ENCODE peak calls at places on chromosomes 13 and 19, in five cellular contexts. Z, R, D, K and T are unnamed samples.

GRCh38 chr13:27203854-27204253 is 32.2 kb upstream of the USP12 start:
- DNase-seq in D (no peak), Z (no peak), K (no peak), R (no peak), T (no peak)

GRCh38 chr13:80035096-80035495 is 305.8 kb downstream of the SPRY2 start:
- DNase-seq in R (no peak), Z (no peak), K (no peak), D (no peak), T (no peak)

GRCh38 chr19:8512991-8513686 is 828 bp downstream of the ZNF414 start:
- DNase-seq in R (no peak), D (no peak), K (no peak), Z (no peak), T (no peak)

GRCh38 chr13:113924184-113924583 is 49.7 kb downstream of the C13orf46 start:
- DNase-seq in R (no peak), Z (no peak), D (no peak), K (no peak), T (no peak)

GRCh38 chr19:5456836-5457200 is 1.6 kb downstream of the ZNRF4 start:
- DNase-seq in R (no peak), K (no peak), Z (no peak), D (no peak), T (no peak)

GRCh38 chr19:38665950-38666661 is 18.7 kb downstream of the ACTN4 start:
- DNase-seq in D (peak; percentile 40), R (no peak), K (peak; percentile 80), Z (no peak), T (no peak)

GRCh38 chr13:112721198-112722104 is 31.6 kb downstream of the ATP11A start:
- DNase-seq in R (no peak), D (no peak), K (no peak), Z (no peak), T (no peak)

GRCh38 chr19:46383846-46384245 is 29.5 kb downstream of the CCDC8 start:
- DNase-seq in D (no peak), Z (no peak), K (no peak), R (no peak), T (no peak)

GRCh38 chr13:73816702-73817101 is 317.5 kb downstream of the KLF12 start:
- DNase-seq in Z (no peak), D (no peak), K (no peak), R (no peak), T (no peak)

GRCh38 chr13:113672002-113672651 is 5.1 kb downstream of the GRK1 start:
- DNase-seq in Z (no peak), K (peak; percentile 41), D (no peak), R (no peak), T (no peak)

GRCh38 chr13:23776698-23777570 is 112.3 kb downstream of the MIPEP start:
- DNase-seq in K (no peak), R (no peak), D (no peak), Z (no peak), T (no peak)

GRCh38 chr13:50543767-50544166 is 299.7 kb downstream of the DLEU7 start:
- DNase-seq in D (peak; percentile 6), Z (peak; percentile 68), K (peak; percentile 43), R (no peak), T (no peak)

GRCh38 chr19:34171539-34171876 is 796 bp upstream of the LSM14A start:
- DNase-seq in Z (peak; percentile 67), K (no peak), D (no peak), R (no peak), T (no peak)

GRCh38 chr19:1081301-1082164 is 13.6 kb downstream of the POLR2E start:
- DNase-seq in D (no peak), Z (no peak), K (no peak), R (no peak), T (no peak)

GRCh38 chr19:3852614-3853254 is 16.1 kb downstream of the ZFR2 start:
- DNase-seq in Z (peak; percentile 19), D (peak; percentile 35), K (no peak), R (peak; percentile 39), T (no peak)

GRCh38 chr19:34269968-34270621 is 15.7 kb downstream of the GARRE1 start:
- DNase-seq in R (peak; percentile 33), Z (peak; percentile 51), K (peak; percentile 80), D (peak; percentile 95), T (no peak)

GRCh38 chr19:51055866-51056265 is 9.0 kb downstream of the KLK13 start:
- DNase-seq in R (no peak), D (no peak), K (no peak), Z (no peak), T (no peak)

GRCh38 chr13:31781064-31781463 is 41.7 kb downstream of the RXFP2 start:
- DNase-seq in K (no peak), R (no peak), D (no peak), Z (no peak), T (no peak)

GRCh38 chr19:7326105-7326877 is 22.4 kb upstream of the ARHGEF18 start:
- DNase-seq in D (peak; percentile 43), K (no peak), R (peak; percentile 22), Z (no peak), T (no peak)

GRCh38 chr19:11092181-11092538 is 2.9 kb downstream of the LDLR start:
- DNase-seq in R (peak; percentile 27), K (no peak), D (peak; percentile 56), Z (peak; percentile 41), T (no peak)

GRCh38 chr13:74761794-74762193 is 627.6 kb upstream of the KLF12 start:
- DNase-seq in D (no peak), K (no peak), R (no peak), Z (no peak), T (no peak)

GRCh38 chr13:67075239-67075638 is 154.9 kb downstream of the PCDH9 start:
- DNase-seq in R (no peak), Z (no peak), K (no peak), D (no peak), T (no peak)

GRCh38 chr13:96003304-96003703 is 49.9 kb downstream of the UGGT2 start:
- DNase-seq in D (peak; percentile 4), K (no peak), Z (no peak), R (no peak), T (no peak)

GRCh38 chr13:61463027-61463426 is 47.4 kb upstream of the PCDH20 start:
- DNase-seq in K (no peak), R (no peak), Z (no peak), D (no peak), T (no peak)

GRCh38 chr13:91139232-91139631 is 208.3 kb upstream of the MIR17HG start:
- DNase-seq in Z (no peak), R (no peak), D (no peak), K (no peak), T (no peak)

GRCh38 chr13:30016398-30016797 is 166.0 kb upstream of the UBL3 start:
- DNase-seq in K (no peak), D (no peak), R (no peak), Z (no peak), T (no peak)

GRCh38 chr19:3879656-3880055 is 829 bp upstream of the ATCAY start:
- DNase-seq in R (no peak), D (no peak), K (no peak), Z (no peak), T (no peak)